ENCODE peak calls at places on chromosomes 6 and 20, in five cellular contexts. One of them, this sample, is unnamed. For H3K27me3, the result is how much of the 10 kb centered on the place peaks cover.

GRCh38 chr20:57470212-57470522 is 54.8 kb downstream of the CTCFL start:
- DNase-seq in PC-3: no peak
- DNase-seq in trophoblast cell: peak
- DNase-seq in IMR-90: no peak
- DNase-seq in stomach: no peak
- DNase-seq in this sample: no peak

GRCh38 chr6:105109955-105110650 is 69.7 kb downstream of the POPDC3 start:
- DNase-seq in IMR-90: no peak
- DNase-seq in PC-3: no peak
- DNase-seq in stomach: no peak
- DNase-seq in trophoblast cell: no peak
- DNase-seq in this sample: no peak

GRCh38 chr6:45293306-45293705 is 34.8 kb upstream of the RUNX2 start:
- DNase-seq in stomach: no peak
- DNase-seq in trophoblast cell: no peak
- DNase-seq in IMR-90: no peak
- DNase-seq in PC-3: no peak
- DNase-seq in this sample: no peak

GRCh38 chr6:121437861-121438651 is 2.6 kb downstream of the GJA1 start:
- DNase-seq in stomach: no peak
- DNase-seq in PC-3: peak
- DNase-seq in IMR-90: peak
- DNase-seq in trophoblast cell: peak
- DNase-seq in this sample: no peak

GRCh38 chr20:47540443-47541354 is 39.0 kb downstream of the NCOA3 start:
- DNase-seq in stomach: no peak
- DNase-seq in IMR-90: peak
- DNase-seq in PC-3: peak
- DNase-seq in trophoblast cell: peak
- DNase-seq in this sample: no peak

GRCh38 chr20:41655966-41656685 is 37.9 kb upstream of the CHD6 start:
- DNase-seq in PC-3: no peak
- DNase-seq in IMR-90: no peak
- DNase-seq in stomach: no peak
- DNase-seq in trophoblast cell: no peak
- DNase-seq in this sample: no peak

GRCh38 chr6:124670801-124671200 is 291.4 kb upstream of the RNF217 start:
- DNase-seq in stomach: no peak
- DNase-seq in IMR-90: no peak
- DNase-seq in PC-3: no peak
- DNase-seq in trophoblast cell: no peak
- DNase-seq in this sample: no peak

GRCh38 chr20:15564981-15565380 is 1008.3 kb downstream of the KIF16B start:
- DNase-seq in PC-3: no peak
- DNase-seq in IMR-90: no peak
- DNase-seq in trophoblast cell: no peak
- DNase-seq in stomach: no peak
- DNase-seq in this sample: no peak

GRCh38 chr20:52971498-52972189 is 514 bp upstream of the TSHZ2 start:
- DNase-seq in PC-3: no peak
- DNase-seq in IMR-90: no peak
- DNase-seq in stomach: no peak
- DNase-seq in trophoblast cell: no peak
- DNase-seq in this sample: no peak

GRCh38 chr20:61117725-61118124 is 134.3 kb upstream of the CDH4 start:
- DNase-seq in trophoblast cell: no peak
- DNase-seq in stomach: no peak
- DNase-seq in IMR-90: peak
- DNase-seq in PC-3: no peak
- DNase-seq in this sample: no peak

GRCh38 chr20:48674461-48674860 is 153.3 kb downstream of the PREX1 start:
- DNase-seq in trophoblast cell: no peak
- DNase-seq in stomach: no peak
- DNase-seq in PC-3: no peak
- DNase-seq in IMR-90: no peak
- DNase-seq in this sample: no peak

GRCh38 chr20:32762754-32763201 is 593 bp downstream of the DNMT3B start:
- DNase-seq in trophoblast cell: peak
- DNase-seq in stomach: no peak
- DNase-seq in PC-3: peak
- DNase-seq in IMR-90: no peak
- DNase-seq in this sample: peak

GRCh38 chr20:50130346-50130703 is 17.4 kb upstream of the UBE2V1 start:
- DNase-seq in trophoblast cell: no peak
- DNase-seq in PC-3: no peak
- DNase-seq in IMR-90: peak
- DNase-seq in stomach: no peak
- DNase-seq in this sample: no peak

GRCh38 chr20:51360451-51361230 is 181.9 kb downstream of the NFATC2 start:
- DNase-seq in PC-3: peak
- DNase-seq in stomach: no peak
- DNase-seq in IMR-90: peak
- DNase-seq in trophoblast cell: peak
- DNase-seq in this sample: no peak

GRCh38 chr6:37381579-37381978 is 27.8 kb downstream of the RNF8 start:
- DNase-seq in stomach: peak
- DNase-seq in IMR-90: peak
- DNase-seq in PC-3: peak
- DNase-seq in trophoblast cell: peak
- DNase-seq in this sample: peak

GRCh38 chr20:57264151-57264792 is 2.2 kb downstream of the BMP7 start:
- DNase-seq in trophoblast cell: peak
- DNase-seq in IMR-90: no peak
- DNase-seq in PC-3: no peak
- DNase-seq in stomach: peak
- DNase-seq in this sample: no peak

GRCh38 chr6:82268301-82268846 is 20.8 kb upstream of the IBTK start:
- DNase-seq in trophoblast cell: no peak
- DNase-seq in stomach: no peak
- DNase-seq in PC-3: peak
- DNase-seq in IMR-90: no peak
- DNase-seq in this sample: no peak

GRCh38 chr20:45293041-45294002 is 13.3 kb upstream of the RBPJL start:
- DNase-seq in trophoblast cell: peak
- DNase-seq in PC-3: peak
- DNase-seq in stomach: peak
- DNase-seq in IMR-90: peak
- DNase-seq in this sample: peak

GRCh38 chr6:18323935-18324707 is 59.8 kb upstream of the DEK start:
- DNase-seq in PC-3: peak
- DNase-seq in stomach: no peak
- DNase-seq in trophoblast cell: peak
- DNase-seq in IMR-90: peak
- DNase-seq in this sample: peak

GRCh38 chr6:138397128-138397814 is 6.8 kb upstream of the HEBP2 start:
- DNase-seq in IMR-90: peak
- DNase-seq in stomach: no peak
- DNase-seq in PC-3: no peak
- DNase-seq in trophoblast cell: no peak
- DNase-seq in this sample: no peak

GRCh38 chr6:41122373-41122772 is 31.8 kb downstream of the TREML1 start:
- DNase-seq in IMR-90: peak
- DNase-seq in PC-3: no peak
- DNase-seq in stomach: no peak
- DNase-seq in trophoblast cell: no peak
- DNase-seq in this sample: no peak

DNA sequence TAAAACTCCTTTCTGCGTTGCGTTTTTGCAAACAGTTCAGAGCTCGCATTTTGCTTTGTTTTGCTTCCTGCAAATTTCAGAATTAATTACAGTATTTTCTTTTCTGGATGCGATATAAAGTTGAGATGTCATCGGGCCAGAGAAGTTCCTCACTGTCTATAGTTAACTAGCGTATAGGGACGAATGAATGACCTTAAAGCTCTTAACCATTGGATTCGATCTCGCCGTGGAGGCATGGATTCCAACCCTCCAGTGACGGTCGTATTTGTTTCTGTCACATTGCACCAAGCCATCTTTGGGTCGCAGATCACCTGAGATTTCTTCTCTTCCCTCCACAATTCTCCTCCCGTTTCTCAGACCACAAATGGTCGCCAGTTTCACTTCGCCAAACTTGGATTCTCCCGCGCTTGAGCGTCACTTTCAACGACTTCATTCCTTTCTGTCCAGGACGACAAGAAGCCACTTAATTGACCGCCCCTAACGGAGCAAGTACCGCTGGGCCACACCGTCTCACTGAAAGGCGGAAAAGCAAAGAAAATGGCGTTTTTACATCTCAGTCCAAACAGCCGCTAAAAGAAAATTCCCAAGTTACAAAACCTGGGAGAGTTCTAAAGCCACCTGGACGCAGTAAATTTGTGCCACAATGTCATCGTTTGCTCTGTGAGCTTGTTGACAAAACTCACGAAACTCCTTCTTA is 85.3 kb upstream of the ZNF184 start:
- DNase-seq in trophoblast cell: peak
- DNase-seq in PC-3: no peak
- DNase-seq in IMR-90: no peak
- DNase-seq in stomach: no peak
- DNase-seq in this sample: no peak
- H3K27me3 ChIP-seq in trophoblast cell: under half
- H3K27me3 ChIP-seq in PC-3: under half
- H3K27me3 ChIP-seq in IMR-90: under half
- H3K27me3 ChIP-seq in stomach: half or more
- H3K27me3 ChIP-seq in this sample: half or more

GRCh38 chr20:62426678-62427077 is 661 bp downstream of the RBBP8NL start:
- DNase-seq in IMR-90: no peak
- DNase-seq in stomach: peak
- DNase-seq in trophoblast cell: peak
- DNase-seq in PC-3: peak
- DNase-seq in this sample: no peak

GRCh38 chr20:62423326-62423706 is 4.0 kb downstream of the RBBP8NL start:
- DNase-seq in stomach: no peak
- DNase-seq in PC-3: no peak
- DNase-seq in IMR-90: no peak
- DNase-seq in trophoblast cell: no peak
- DNase-seq in this sample: no peak

GRCh38 chr20:62427172-62428007 is at the start of gene RBBP8NL:
- DNase-seq in stomach: peak
- DNase-seq in trophoblast cell: peak
- DNase-seq in PC-3: peak
- DNase-seq in IMR-90: no peak
- DNase-seq in this sample: no peak

GRCh38 chr20:62424249-62425109 is 2.9 kb downstream of the RBBP8NL start:
- DNase-seq in IMR-90: no peak
- DNase-seq in PC-3: peak
- DNase-seq in stomach: peak
- DNase-seq in trophoblast cell: no peak
- DNase-seq in this sample: no peak

DNA sequence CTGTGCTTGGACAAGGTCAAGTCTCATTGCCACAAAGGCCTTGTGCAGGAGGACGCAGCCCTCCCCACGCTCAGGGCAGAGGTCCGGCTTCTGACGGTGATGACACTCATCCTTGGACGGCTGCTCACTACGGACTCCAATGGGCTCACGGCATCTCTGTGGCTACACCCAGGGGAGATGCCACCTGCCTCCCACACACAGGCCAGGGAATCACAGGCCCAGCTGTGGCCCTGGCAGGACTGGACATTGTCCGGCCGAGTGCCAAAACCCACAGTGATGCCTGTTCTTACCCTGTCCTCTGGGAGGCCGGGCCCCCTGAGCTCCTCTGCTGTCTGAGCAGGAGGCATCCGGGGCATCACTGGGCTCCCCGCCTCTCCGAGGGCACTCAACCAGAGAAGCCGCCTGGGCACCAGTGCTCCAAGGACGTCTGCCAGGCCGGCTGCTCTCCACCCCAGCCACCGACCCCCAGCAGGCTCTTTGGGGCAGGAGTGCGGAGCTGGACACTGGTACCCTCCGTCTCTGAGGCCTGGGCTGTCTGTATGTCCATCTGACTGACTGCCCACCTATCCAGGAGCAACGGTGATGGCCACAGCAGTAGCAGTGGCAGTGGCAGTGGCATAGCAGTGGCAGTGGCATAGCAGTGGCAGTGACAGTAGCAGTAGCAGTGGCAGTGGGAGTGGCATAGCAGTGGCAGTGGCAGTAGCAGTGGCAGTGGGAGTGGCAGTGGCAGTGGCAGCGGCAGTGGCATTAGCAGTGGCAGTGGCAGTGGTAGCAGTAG is 1.9 kb downstream of the RBBP8NL start:
- DNase-seq in IMR-90: no peak
- DNase-seq in stomach: no peak
- DNase-seq in PC-3: no peak
- DNase-seq in trophoblast cell: no peak
- DNase-seq in this sample: no peak
- H3K27me3 ChIP-seq in IMR-90: under half
- H3K27me3 ChIP-seq in stomach: under half
- H3K27me3 ChIP-seq in PC-3: under half
- H3K27me3 ChIP-seq in trophoblast cell: under half
- H3K27me3 ChIP-seq in this sample: under half

GRCh38 chr20:3245156-3245555 is 6.2 kb upstream of the SLC4A11 start:
- DNase-seq in PC-3: no peak
- DNase-seq in IMR-90: no peak
- DNase-seq in stomach: no peak
- DNase-seq in trophoblast cell: peak
- DNase-seq in this sample: no peak

GRCh38 chr20:3244613-3245012 is 5.6 kb upstream of the SLC4A11 start:
- DNase-seq in IMR-90: no peak
- DNase-seq in stomach: no peak
- DNase-seq in trophoblast cell: no peak
- DNase-seq in PC-3: no peak
- DNase-seq in this sample: no peak

GRCh38 chr20:3242167-3242692 is 3.2 kb upstream of the SLC4A11 start:
- DNase-seq in IMR-90: no peak
- DNase-seq in stomach: no peak
- DNase-seq in PC-3: no peak
- DNase-seq in trophoblast cell: no peak
- DNase-seq in this sample: no peak

GRCh38 chr20:3245711-3246110 is 6.7 kb upstream of the SLC4A11 start:
- DNase-seq in IMR-90: no peak
- DNase-seq in PC-3: no peak
- DNase-seq in stomach: no peak
- DNase-seq in trophoblast cell: no peak
- DNase-seq in this sample: no peak

DNA sequence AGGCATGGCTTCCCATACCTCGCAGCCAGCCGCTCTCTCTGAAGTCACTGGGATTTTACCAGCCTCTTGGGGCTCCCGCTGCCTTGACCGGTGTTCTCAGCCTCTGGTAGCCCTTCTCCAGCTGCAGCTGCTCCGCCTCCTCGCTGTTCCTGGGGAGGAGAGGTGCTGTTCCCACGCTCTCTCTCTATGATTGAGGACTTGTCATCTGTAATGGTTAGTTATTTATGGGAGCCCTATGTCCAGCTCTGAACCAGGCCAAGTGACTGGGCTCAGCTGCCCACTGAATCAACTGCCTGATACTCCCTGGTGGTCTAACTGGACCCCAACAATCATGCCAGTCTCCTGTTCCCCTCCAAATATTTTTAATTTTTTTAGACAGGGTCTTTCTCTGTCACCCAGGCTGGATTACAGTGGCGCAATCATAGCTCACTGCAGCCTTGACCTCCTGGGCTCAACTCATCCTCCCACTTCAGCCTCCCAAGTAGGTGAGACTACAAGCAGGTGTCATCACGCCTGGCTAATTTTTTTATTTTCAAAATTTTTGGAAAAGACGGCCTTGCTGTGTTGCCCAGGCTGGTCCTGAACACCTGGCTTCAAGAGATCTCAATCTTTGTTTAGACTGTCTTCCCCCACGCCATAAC is 4.8 kb upstream of the SLC4A11 start:
- DNase-seq in IMR-90: no peak
- DNase-seq in trophoblast cell: no peak
- DNase-seq in stomach: no peak
- DNase-seq in PC-3: no peak
- DNase-seq in this sample: no peak
- H3K27me3 ChIP-seq in IMR-90: under half
- H3K27me3 ChIP-seq in trophoblast cell: under half
- H3K27me3 ChIP-seq in stomach: half or more
- H3K27me3 ChIP-seq in PC-3: under half
- H3K27me3 ChIP-seq in this sample: under half

GRCh38 chr20:63047946-63048345 is 41.2 kb upstream of the BHLHE23 start:
- DNase-seq in IMR-90: no peak
- DNase-seq in PC-3: no peak
- DNase-seq in stomach: no peak
- DNase-seq in trophoblast cell: no peak
- DNase-seq in this sample: no peak
- H3K27me3 ChIP-seq in IMR-90: under half
- H3K27me3 ChIP-seq in PC-3: half or more
- H3K27me3 ChIP-seq in stomach: half or more
- H3K27me3 ChIP-seq in trophoblast cell: under half
- H3K27me3 ChIP-seq in this sample: under half